ENCODE peak calls at places on chromosomes 7 and 10, in five cellular contexts. U is HepG2, V is GM12878, A is H1, T is K562. G is an unnamed sample.
A peak's percentile ranks its signal among the peaks of the same experiment; 100 is the strongest.

GRCh38 chr7:130440527-130441365 is at the start of gene CEP41:
- DNase-seq in U (peak; percentile 94), T (peak; percentile 97), A (peak; percentile 98), V (peak; percentile 83), G (peak; percentile 99)

GRCh38 chr10:93703066-93703465 is 674 bp upstream of the FRA10AC1 start:
- DNase-seq in V (no peak), U (no peak), T (no peak), A (no peak), G (no peak)

GRCh38 chr7:140683657-140684056 is 10.9 kb downstream of the ADCK2 start:
- DNase-seq in V (no peak), T (no peak), U (no peak), A (no peak), G (no peak)

GRCh38 chr7:138204285-138204988 is 128.2 kb downstream of the AKR1D1 start:
- DNase-seq in T (no peak), A (no peak), V (no peak), U (no peak), G (no peak)

GRCh38 chr10:86353506-86354485 is 12.8 kb downstream of the GRID1 start:
- DNase-seq in T (no peak), A (no peak), V (no peak), U (no peak), G (no peak)

GRCh38 chr10:12489357-12489756 is 140.0 kb downstream of the CAMK1D start:
- DNase-seq in V (no peak), A (no peak), U (no peak), T (no peak), G (no peak)

GRCh38 chr10:6486280-6486679 is 93.8 kb downstream of the PRKCQ start:
- DNase-seq in U (no peak), T (no peak), A (no peak), V (no peak), G (no peak)

GRCh38 chr7:73909051-73909941 is 48.3 kb downstream of the TMEM270 start:
- DNase-seq in V (no peak), U (no peak), A (no peak), T (peak; percentile 3), G (no peak)

GRCh38 chr10:28793482-28793881 is 116.2 kb downstream of the BAMBI start:
- DNase-seq in V (no peak), A (no peak), U (no peak), T (no peak), G (no peak)

GRCh38 chr7:28629216-28629848 is 217.0 kb downstream of the CREB5 start:
- DNase-seq in U (no peak), A (no peak), T (no peak), V (no peak), G (no peak)

GRCh38 chr10:5976689-5977470 is 463 bp downstream of the IL15RA start:
- DNase-seq in T (peak; percentile 63), V (no peak), U (no peak), A (peak; percentile 79), G (peak; percentile 45)

GRCh38 chr10:100805543-100806355 is 60.4 kb downstream of the PAX2 start:
- DNase-seq in T (no peak), A (no peak), V (no peak), U (no peak), G (no peak)

GRCh38 chr10:63977329-63977923 is 456.2 kb downstream of the REEP3 start:
- DNase-seq in T (peak; percentile 54), A (peak; percentile 59), U (peak; percentile 43), V (no peak), G (peak; percentile 60)

GRCh38 chr7:99324966-99325596 is 617 bp upstream of the ARPC1A start:
- DNase-seq in T (no peak), A (no peak), V (no peak), U (no peak), G (no peak)

GRCh38 chr10:124657806-124658205 is 86.4 kb downstream of the FAM53B start:
- DNase-seq in T (no peak), U (no peak), A (no peak), V (peak; percentile 40), G (no peak)

GRCh38 chr7:25311346-25311745 is 83.1 kb upstream of the NPVF start:
- DNase-seq in A (no peak), V (no peak), U (no peak), T (no peak), G (no peak)

GRCh38 chr7:16563281-16564022 is 36.8 kb downstream of the LRRC72 start:
- DNase-seq in V (no peak), U (no peak), A (no peak), T (no peak), G (no peak)

GRCh38 chr10:124511205-124512039 is 49.8 kb downstream of the LHPP start:
- DNase-seq in U (no peak), T (no peak), V (no peak), A (no peak), G (no peak)

GRCh38 chr10:47261121-47261520 is 38.9 kb upstream of the GDF10 start:
- DNase-seq in A (peak; percentile 22), U (no peak), V (peak; percentile 82), T (no peak), G (no peak)

GRCh38 chr10:132532784-132533560 is 4.6 kb upstream of the INPP5A start:
- DNase-seq in V (no peak), U (no peak), A (no peak), T (no peak), G (no peak)

GRCh38 chr10:30080161-30080560 is 20.8 kb upstream of the JCAD start:
- DNase-seq in U (no peak), V (no peak), T (no peak), A (no peak), G (no peak)

GRCh38 chr10:33952692-33953360 is 618.4 kb upstream of the NRP1 start:
- DNase-seq in V (no peak), U (no peak), T (no peak), A (no peak), G (no peak)

GRCh38 chr7:114923403-114923713 is 1.5 kb downstream of the MDFIC start:
- DNase-seq in U (no peak), V (no peak), A (no peak), T (no peak), G (no peak)

GRCh38 chr10:62437696-62438095 is 63.5 kb downstream of the ZNF365 start:
- DNase-seq in T (peak; percentile 48), U (peak; percentile 41), V (no peak), A (no peak), G (no peak)

GRCh38 chr10:125761961-125762360 is 13.7 kb downstream of the MMP21 start:
- DNase-seq in T (no peak), U (no peak), A (no peak), V (no peak), G (no peak)

GRCh38 chr10:123351715-123352114 is 197.5 kb downstream of the BUB3 start:
- DNase-seq in T (no peak), A (no peak), U (no peak), V (no peak), G (no peak)

GRCh38 chr10:34124522-34125035 is 690.5 kb downstream of the PARD3 start:
- DNase-seq in A (peak; percentile 36), U (peak; percentile 81), V (no peak), T (no peak), G (no peak)

GRCh38 chr10:84256510-84257342 is 11.9 kb downstream of the RGR start:
- DNase-seq in A (peak; percentile 91), V (no peak), T (peak; percentile 79), U (peak; percentile 22), G (peak; percentile 84)

GRCh38 chr10:65482848-65483247 is 1443.0 kb upstream of the LRRTM3 start:
- DNase-seq in V (no peak), U (no peak), T (no peak), A (no peak), G (no peak)

GRCh38 chr10:3043512-3044368 is 23.6 kb upstream of the PFKP start:
- DNase-seq in U (peak; percentile 69), A (no peak), T (peak; percentile 77), V (no peak), G (peak; percentile 71)

GRCh38 chr7:82443801-82444219 is 233 bp upstream of the CACNA2D1 start:
- DNase-seq in A (peak; percentile 79), T (no peak), V (no peak), U (no peak), G (peak; percentile 78)

GRCh38 chr10:52864459-52865106 is 92.0 kb upstream of the MBL2 start:
- DNase-seq in A (no peak), V (no peak), T (no peak), U (peak; percentile 64), G (peak; percentile 54)

GRCh38 chr7:130350945-130351663 is 6.5 kb downstream of the CPA5 start:
- DNase-seq in U (peak; percentile 31), V (peak; percentile 46), A (no peak), T (no peak), G (no peak)

GRCh38 chr7:130430841-130431713 is 9.7 kb downstream of the CEP41 start:
- DNase-seq in U (no peak), T (no peak), A (no peak), V (no peak), G (no peak)

GRCh38 chr10:83218205-83218604 is 921.1 kb upstream of the GHITM start:
- DNase-seq in T (no peak), U (no peak), V (no peak), A (no peak), G (peak; percentile 14)

GRCh38 chr7:120856621-120857352 is 1.2 kb downstream of the TSPAN12 start:
- DNase-seq in V (peak; percentile 73), T (peak; percentile 58), A (peak; percentile 79), U (peak; percentile 18), G (peak; percentile 65)

GRCh38 chr10:72056932-72057751 is 31.2 kb downstream of the SPOCK2 start:
- DNase-seq in U (peak; percentile 84), A (no peak), T (no peak), V (no peak), G (no peak)
- TF ChIP-seq CREB1 in U (no peak), A (no peak), T (no peak), V (no peak), G (no peak)

GRCh38 chr7:5170251-5170650 is 19.8 kb upstream of the WIPI2 start:
- DNase-seq in V (no peak), U (no peak), A (no peak), T (no peak), G (no peak)
- TF ChIP-seq CREB1 in V (no peak), U (no peak), A (no peak), T (no peak), G (no peak)

DNA sequence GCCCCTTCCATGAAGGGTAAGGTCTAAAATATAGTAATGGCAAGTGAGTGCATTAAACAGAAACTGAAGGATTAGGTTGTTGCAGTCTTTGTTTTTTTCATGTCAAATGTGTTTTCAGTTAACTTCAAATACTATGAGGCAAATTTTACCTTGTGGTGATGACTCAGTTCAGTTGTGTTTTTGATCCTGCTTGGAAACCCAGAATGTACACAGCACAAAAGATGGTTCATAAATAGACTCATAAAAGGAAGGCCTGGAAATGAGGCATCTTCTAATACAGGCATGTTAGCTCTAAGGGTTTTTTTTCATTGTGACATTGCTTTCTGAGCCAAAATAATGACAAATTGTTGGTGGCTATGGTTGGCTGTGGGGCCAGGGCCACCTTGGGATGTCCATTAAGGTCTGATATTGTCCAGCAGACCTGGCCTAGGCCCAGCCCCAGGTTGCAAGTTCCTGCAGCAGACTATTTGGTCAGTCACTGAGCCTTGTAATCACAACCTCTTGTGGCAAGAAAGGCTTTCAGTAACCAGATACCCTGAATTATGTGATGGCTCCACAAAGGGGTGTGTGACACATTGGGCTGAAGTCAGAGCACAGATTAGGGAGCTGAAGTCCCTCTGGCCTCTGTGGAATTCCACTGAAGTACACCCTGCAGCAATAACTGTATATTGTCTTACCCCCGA is 69.0 kb upstream of the SAMD8 start:
- DNase-seq in T (no peak), U (no peak), V (no peak), A (no peak), G (no peak)
- TF ChIP-seq CREB1 in T (no peak), U (no peak), V (no peak), A (no peak), G (no peak)

GRCh38 chr7:127266047-127266446 is 13.3 kb upstream of the GRM8 start:
- DNase-seq in A (no peak), U (no peak), V (no peak), T (no peak), G (no peak)

GRCh38 chr7:127264219-127264618 is 11.5 kb upstream of the GRM8 start:
- DNase-seq in T (no peak), A (no peak), V (no peak), U (no peak), G (no peak)

GRCh38 chr7:127270093-127270492 is 17.4 kb upstream of the GRM8 start:
- DNase-seq in V (no peak), A (no peak), T (no peak), U (no peak), G (no peak)
- TF ChIP-seq CREB1 in V (no peak), A (no peak), T (no peak), U (no peak), G (no peak)

G was measured in WTC11.